ENCODE peak calls at places on chromosome 10, in eight cellular contexts. One of them, this sample, is unnamed.

GRCh38 chr10:101453791-101454718 is 100.1 kb downstream of the BTRC start:
- DNase-seq in osteocyte: no peak
- DNase-seq in cerebellum: no peak
- DNase-seq in NCI-H2107: no peak
- DNase-seq in T-helper 1 cell: no peak
- DNase-seq in stomach: no peak
- DNase-seq in heart left ventricle: no peak
- DNase-seq in kidney epithelial cell: no peak
- DNase-seq in this sample: no peak

GRCh38 chr10:11746883-11747539 is 4.8 kb downstream of the ECHDC3 start:
- DNase-seq in osteocyte: no peak
- DNase-seq in cerebellum: no peak
- DNase-seq in NCI-H2107: no peak
- DNase-seq in T-helper 1 cell: no peak
- DNase-seq in stomach: peak; percentile 61
- DNase-seq in heart left ventricle: no peak
- DNase-seq in kidney epithelial cell: no peak
- DNase-seq in this sample: no peak

GRCh38 chr10:60296073-60296472 is 93.6 kb downstream of the ANK3 start:
- DNase-seq in osteocyte: no peak
- DNase-seq in cerebellum: no peak
- DNase-seq in NCI-H2107: no peak
- DNase-seq in T-helper 1 cell: no peak
- DNase-seq in stomach: no peak
- DNase-seq in heart left ventricle: no peak
- DNase-seq in kidney epithelial cell: no peak
- DNase-seq in this sample: no peak

GRCh38 chr10:97318772-97319651 is at the start of gene FRAT1:
- DNase-seq in osteocyte: peak; percentile 94
- DNase-seq in cerebellum: peak; percentile 90
- DNase-seq in NCI-H2107: peak; percentile 49
- DNase-seq in T-helper 1 cell: peak; percentile 84
- DNase-seq in stomach: peak; percentile 94
- DNase-seq in heart left ventricle: peak; percentile 90
- DNase-seq in kidney epithelial cell: peak; percentile 55
- DNase-seq in this sample: peak; percentile 84

GRCh38 chr10:79084972-79085597 is 16.3 kb downstream of the ZMIZ1 start:
- DNase-seq in osteocyte: no peak
- DNase-seq in cerebellum: no peak
- DNase-seq in NCI-H2107: no peak
- DNase-seq in T-helper 1 cell: no peak
- DNase-seq in stomach: no peak
- DNase-seq in heart left ventricle: no peak
- DNase-seq in kidney epithelial cell: no peak
- DNase-seq in this sample: no peak

GRCh38 chr10:51341216-51341615 is 266.9 kb downstream of the PRKG1 start:
- DNase-seq in osteocyte: no peak
- DNase-seq in cerebellum: no peak
- DNase-seq in NCI-H2107: no peak
- DNase-seq in T-helper 1 cell: no peak
- DNase-seq in stomach: no peak
- DNase-seq in heart left ventricle: no peak
- DNase-seq in kidney epithelial cell: no peak
- DNase-seq in this sample: no peak

GRCh38 chr10:120181154-120181553 is 275.9 kb upstream of the PLPP4 start:
- DNase-seq in osteocyte: no peak
- DNase-seq in cerebellum: no peak
- DNase-seq in NCI-H2107: no peak
- DNase-seq in T-helper 1 cell: no peak
- DNase-seq in stomach: no peak
- DNase-seq in heart left ventricle: no peak
- DNase-seq in kidney epithelial cell: no peak
- DNase-seq in this sample: no peak

GRCh38 chr10:123577921-123578461 is 88.2 kb upstream of the GPR26 start:
- DNase-seq in osteocyte: no peak
- DNase-seq in cerebellum: no peak
- DNase-seq in NCI-H2107: no peak
- DNase-seq in T-helper 1 cell: no peak
- DNase-seq in stomach: no peak
- DNase-seq in heart left ventricle: no peak
- DNase-seq in kidney epithelial cell: no peak
- DNase-seq in this sample: no peak

GRCh38 chr10:21524526-21525366 is 736 bp downstream of the SKIDA1 start:
- DNase-seq in osteocyte: no peak
- DNase-seq in cerebellum: no peak
- DNase-seq in NCI-H2107: no peak
- DNase-seq in T-helper 1 cell: no peak
- DNase-seq in stomach: no peak
- DNase-seq in heart left ventricle: no peak
- DNase-seq in kidney epithelial cell: no peak
- DNase-seq in this sample: no peak

GRCh38 chr10:77004917-77005564 is 632.6 kb downstream of the KCNMA1 start:
- DNase-seq in osteocyte: no peak
- DNase-seq in cerebellum: peak; percentile 52
- DNase-seq in NCI-H2107: peak; percentile 35
- DNase-seq in T-helper 1 cell: no peak
- DNase-seq in stomach: no peak
- DNase-seq in heart left ventricle: no peak
- DNase-seq in kidney epithelial cell: no peak
- DNase-seq in this sample: peak; percentile 33

GRCh38 chr10:86401588-86402282 is 35.1 kb upstream of the GRID1 start:
- DNase-seq in osteocyte: peak; percentile 82
- DNase-seq in cerebellum: no peak
- DNase-seq in NCI-H2107: no peak
- DNase-seq in T-helper 1 cell: no peak
- DNase-seq in stomach: no peak
- DNase-seq in heart left ventricle: no peak
- DNase-seq in kidney epithelial cell: no peak
- DNase-seq in this sample: no peak

GRCh38 chr10:5413012-5413938 is 918 bp downstream of the NET1 start:
- DNase-seq in osteocyte: no peak
- DNase-seq in cerebellum: peak; percentile 53
- DNase-seq in NCI-H2107: no peak
- DNase-seq in T-helper 1 cell: no peak
- DNase-seq in stomach: no peak
- DNase-seq in heart left ventricle: no peak
- DNase-seq in kidney epithelial cell: peak; percentile 31
- DNase-seq in this sample: no peak

GRCh38 chr10:50432610-50433009 is 181.3 kb upstream of the ASAH2 start:
- DNase-seq in osteocyte: no peak
- DNase-seq in cerebellum: no peak
- DNase-seq in NCI-H2107: no peak
- DNase-seq in T-helper 1 cell: no peak
- DNase-seq in stomach: no peak
- DNase-seq in heart left ventricle: no peak
- DNase-seq in kidney epithelial cell: no peak
- DNase-seq in this sample: no peak

GRCh38 chr10:42958142-42958868 is 118.6 kb upstream of the RET start:
- DNase-seq in osteocyte: peak; percentile 68
- DNase-seq in cerebellum: no peak
- DNase-seq in NCI-H2107: no peak
- DNase-seq in T-helper 1 cell: no peak
- DNase-seq in stomach: peak; percentile 26
- DNase-seq in heart left ventricle: peak; percentile 2
- DNase-seq in kidney epithelial cell: no peak
- DNase-seq in this sample: no peak

GRCh38 chr10:45420453-45421192 is 46.6 kb downstream of the ALOX5 start:
- DNase-seq in osteocyte: no peak
- DNase-seq in cerebellum: peak; percentile 52
- DNase-seq in NCI-H2107: peak; percentile 22
- DNase-seq in T-helper 1 cell: peak; percentile 38
- DNase-seq in stomach: peak; percentile 94
- DNase-seq in heart left ventricle: peak; percentile 89
- DNase-seq in kidney epithelial cell: peak; percentile 54
- DNase-seq in this sample: peak; percentile 92

GRCh38 chr10:57964371-57964770 is 303.3 kb downstream of the IPMK start:
- DNase-seq in osteocyte: no peak
- DNase-seq in cerebellum: no peak
- DNase-seq in NCI-H2107: no peak
- DNase-seq in T-helper 1 cell: no peak
- DNase-seq in stomach: no peak
- DNase-seq in heart left ventricle: peak; percentile 81
- DNase-seq in kidney epithelial cell: peak; percentile 52
- DNase-seq in this sample: no peak

GRCh38 chr10:77737608-77738007 is 100.0 kb upstream of the KCNMA1 start:
- DNase-seq in osteocyte: no peak
- DNase-seq in cerebellum: no peak
- DNase-seq in NCI-H2107: no peak
- DNase-seq in T-helper 1 cell: no peak
- DNase-seq in stomach: no peak
- DNase-seq in heart left ventricle: no peak
- DNase-seq in kidney epithelial cell: peak; percentile 89
- DNase-seq in this sample: no peak

GRCh38 chr10:116802876-116803275 is 46.4 kb upstream of the ENO4 start:
- DNase-seq in osteocyte: no peak
- DNase-seq in cerebellum: no peak
- DNase-seq in NCI-H2107: no peak
- DNase-seq in T-helper 1 cell: no peak
- DNase-seq in stomach: no peak
- DNase-seq in heart left ventricle: no peak
- DNase-seq in kidney epithelial cell: no peak
- DNase-seq in this sample: no peak

GRCh38 chr10:62278461-62278910 is 9.8 kb upstream of the RTKN2 start:
- DNase-seq in osteocyte: no peak
- DNase-seq in cerebellum: no peak
- DNase-seq in NCI-H2107: no peak
- DNase-seq in T-helper 1 cell: no peak
- DNase-seq in stomach: no peak
- DNase-seq in heart left ventricle: no peak
- DNase-seq in kidney epithelial cell: no peak
- DNase-seq in this sample: no peak

GRCh38 chr10:27383595-27384542 is 120.2 kb upstream of the RAB18 start:
- DNase-seq in osteocyte: no peak
- DNase-seq in cerebellum: no peak
- DNase-seq in NCI-H2107: no peak
- DNase-seq in T-helper 1 cell: no peak
- DNase-seq in stomach: no peak
- DNase-seq in heart left ventricle: no peak
- DNase-seq in kidney epithelial cell: no peak
- DNase-seq in this sample: no peak

GRCh38 chr10:132165416-132165980 is 21.2 kb upstream of the DPYSL4 start:
- DNase-seq in osteocyte: no peak
- DNase-seq in cerebellum: no peak
- DNase-seq in NCI-H2107: no peak
- DNase-seq in T-helper 1 cell: no peak
- DNase-seq in stomach: no peak
- DNase-seq in heart left ventricle: peak; percentile 18
- DNase-seq in kidney epithelial cell: no peak
- DNase-seq in this sample: no peak

GRCh38 chr10:131825960-131826650 is 74.7 kb upstream of the PPP2R2D start:
- DNase-seq in osteocyte: no peak
- DNase-seq in cerebellum: no peak
- DNase-seq in NCI-H2107: no peak
- DNase-seq in T-helper 1 cell: no peak
- DNase-seq in stomach: no peak
- DNase-seq in heart left ventricle: no peak
- DNase-seq in kidney epithelial cell: no peak
- DNase-seq in this sample: no peak

GRCh38 chr10:14705548-14706234 is 69.0 kb downstream of the FAM107B start:
- DNase-seq in osteocyte: no peak
- DNase-seq in cerebellum: no peak
- DNase-seq in NCI-H2107: no peak
- DNase-seq in T-helper 1 cell: no peak
- DNase-seq in stomach: no peak
- DNase-seq in heart left ventricle: no peak
- DNase-seq in kidney epithelial cell: no peak
- DNase-seq in this sample: no peak

GRCh38 chr10:95256268-95256667 is 34.5 kb downstream of the PDLIM1 start:
- DNase-seq in osteocyte: no peak
- DNase-seq in cerebellum: no peak
- DNase-seq in NCI-H2107: no peak
- DNase-seq in T-helper 1 cell: no peak
- DNase-seq in stomach: no peak
- DNase-seq in heart left ventricle: no peak
- DNase-seq in kidney epithelial cell: no peak
- DNase-seq in this sample: no peak

GRCh38 chr10:78402636-78403035 is 369.0 kb downstream of the RPS24 start:
- DNase-seq in osteocyte: no peak
- DNase-seq in cerebellum: no peak
- DNase-seq in NCI-H2107: no peak
- DNase-seq in T-helper 1 cell: no peak
- DNase-seq in stomach: no peak
- DNase-seq in heart left ventricle: peak; percentile 23
- DNase-seq in kidney epithelial cell: no peak
- DNase-seq in this sample: no peak

GRCh38 chr10:20882091-20882490 is 15.0 kb downstream of the NEBL start:
- DNase-seq in osteocyte: no peak
- DNase-seq in cerebellum: no peak
- DNase-seq in NCI-H2107: no peak
- DNase-seq in T-helper 1 cell: no peak
- DNase-seq in stomach: no peak
- DNase-seq in heart left ventricle: no peak
- DNase-seq in kidney epithelial cell: no peak
- DNase-seq in this sample: no peak

GRCh38 chr10:80090120-80090519 is 11.7 kb downstream of the TMEM254 start:
- DNase-seq in osteocyte: no peak
- DNase-seq in cerebellum: no peak
- DNase-seq in NCI-H2107: peak; percentile 0
- DNase-seq in T-helper 1 cell: no peak
- DNase-seq in stomach: no peak
- DNase-seq in heart left ventricle: no peak
- DNase-seq in kidney epithelial cell: no peak
- DNase-seq in this sample: no peak

GRCh38 chr10:119284679-119285096 is 77.3 kb downstream of the GRK5 start:
- DNase-seq in osteocyte: no peak
- DNase-seq in cerebellum: no peak
- DNase-seq in NCI-H2107: no peak
- DNase-seq in T-helper 1 cell: no peak
- DNase-seq in stomach: peak; percentile 67
- DNase-seq in heart left ventricle: peak; percentile 79
- DNase-seq in kidney epithelial cell: no peak
- DNase-seq in this sample: no peak

GRCh38 chr10:131795761-131796160 is 105.0 kb upstream of the PPP2R2D start:
- DNase-seq in osteocyte: peak; percentile 11
- DNase-seq in cerebellum: no peak
- DNase-seq in NCI-H2107: no peak
- DNase-seq in T-helper 1 cell: no peak
- DNase-seq in stomach: peak; percentile 16
- DNase-seq in heart left ventricle: no peak
- DNase-seq in kidney epithelial cell: no peak
- DNase-seq in this sample: no peak

GRCh38 chr10:63120554-63120953 is 12.6 kb upstream of the NRBF2 start:
- DNase-seq in osteocyte: no peak
- DNase-seq in cerebellum: no peak
- DNase-seq in NCI-H2107: no peak
- DNase-seq in T-helper 1 cell: no peak
- DNase-seq in stomach: no peak
- DNase-seq in heart left ventricle: peak; percentile 54
- DNase-seq in kidney epithelial cell: no peak
- DNase-seq in this sample: no peak

GRCh38 chr10:63502832-63503231 is 18.4 kb upstream of the REEP3 start:
- DNase-seq in osteocyte: no peak
- DNase-seq in cerebellum: no peak
- DNase-seq in NCI-H2107: no peak
- DNase-seq in T-helper 1 cell: no peak
- DNase-seq in stomach: no peak
- DNase-seq in heart left ventricle: no peak
- DNase-seq in kidney epithelial cell: no peak
- DNase-seq in this sample: no peak

GRCh38 chr10:30398788-30399187 is 35.2 kb upstream of the MAP3K8 start:
- DNase-seq in osteocyte: no peak
- DNase-seq in cerebellum: no peak
- DNase-seq in NCI-H2107: no peak
- DNase-seq in T-helper 1 cell: no peak
- DNase-seq in stomach: no peak
- DNase-seq in heart left ventricle: no peak
- DNase-seq in kidney epithelial cell: no peak
- DNase-seq in this sample: no peak

GRCh38 chr10:93208717-93209464 is 135.2 kb downstream of the CYP26A1 start:
- DNase-seq in osteocyte: no peak
- DNase-seq in cerebellum: no peak
- DNase-seq in NCI-H2107: no peak
- DNase-seq in T-helper 1 cell: no peak
- DNase-seq in stomach: no peak
- DNase-seq in heart left ventricle: no peak
- DNase-seq in kidney epithelial cell: no peak
- DNase-seq in this sample: no peak

GRCh38 chr10:17024461-17024860 is 105.2 kb downstream of the CUBN start:
- DNase-seq in osteocyte: no peak
- DNase-seq in cerebellum: no peak
- DNase-seq in NCI-H2107: no peak
- DNase-seq in T-helper 1 cell: no peak
- DNase-seq in stomach: no peak
- DNase-seq in heart left ventricle: no peak
- DNase-seq in kidney epithelial cell: no peak
- DNase-seq in this sample: no peak

This sample was measured in MM.1S.